ENCODE peak calls at places on chromosomes 4 and X, in six cellular contexts. One of them, this sample, is unnamed.
A peak's percentile ranks its signal among the peaks of the same experiment; 100 is the strongest.

GRCh38 chrX:49915352-49916222 is 6.8 kb upstream of the CLCN5 start:
- DNase-seq in A549: peak; percentile 39
- DNase-seq in AG10803: peak; percentile 50
- DNase-seq in Calu3: peak; percentile 52
- DNase-seq in stomach: peak; percentile 50
- DNase-seq in Peyer's patch: peak; percentile 80
- DNase-seq in this sample: peak; percentile 17

GRCh38 chrX:39705299-39705698 is 392.5 kb downstream of the BCOR start:
- DNase-seq in stomach: peak; percentile 67
- DNase-seq in Calu3: peak; percentile 59
- DNase-seq in A549: peak; percentile 52
- DNase-seq in Peyer's patch: peak; percentile 84
- DNase-seq in AG10803: peak; percentile 87
- DNase-seq in this sample: no peak

GRCh38 chr4:88674565-88674964 is 23.1 kb downstream of the NAP1L5 start:
- DNase-seq in A549: no peak
- DNase-seq in Peyer's patch: no peak
- DNase-seq in stomach: no peak
- DNase-seq in AG10803: no peak
- DNase-seq in Calu3: no peak
- DNase-seq in this sample: no peak

GRCh38 chr4:112145326-112145819 is at the start of gene FAM241A:
- DNase-seq in Calu3: peak; percentile 82
- DNase-seq in Peyer's patch: peak; percentile 93
- DNase-seq in AG10803: peak; percentile 81
- DNase-seq in stomach: peak; percentile 89
- DNase-seq in A549: peak; percentile 73
- DNase-seq in this sample: peak; percentile 85

GRCh38 chr4:188714907-188715306 is 575.7 kb downstream of the TRIML1 start:
- DNase-seq in Peyer's patch: no peak
- DNase-seq in AG10803: peak; percentile 87
- DNase-seq in A549: no peak
- DNase-seq in Calu3: no peak
- DNase-seq in stomach: no peak
- DNase-seq in this sample: no peak

GRCh38 chrX:39745782-39746181 is 352.0 kb downstream of the BCOR start:
- DNase-seq in stomach: no peak
- DNase-seq in AG10803: no peak
- DNase-seq in Calu3: no peak
- DNase-seq in A549: no peak
- DNase-seq in Peyer's patch: no peak
- DNase-seq in this sample: no peak

GRCh38 chrX:9605484-9605883 is 140.6 kb downstream of the TBL1X start:
- DNase-seq in AG10803: no peak
- DNase-seq in stomach: no peak
- DNase-seq in Calu3: no peak
- DNase-seq in A549: no peak
- DNase-seq in Peyer's patch: no peak
- DNase-seq in this sample: no peak

GRCh38 chr4:21790437-21791029 is 158.0 kb downstream of the KCNIP4 start:
- DNase-seq in Calu3: peak; percentile 8
- DNase-seq in AG10803: peak; percentile 48
- DNase-seq in A549: no peak
- DNase-seq in stomach: no peak
- DNase-seq in Peyer's patch: no peak
- DNase-seq in this sample: no peak

GRCh38 chrX:118756111-118756510 is 28.7 kb downstream of the IL13RA1 start:
- DNase-seq in Calu3: no peak
- DNase-seq in AG10803: peak; percentile 31
- DNase-seq in A549: no peak
- DNase-seq in Peyer's patch: no peak
- DNase-seq in stomach: no peak
- DNase-seq in this sample: no peak
- TF ChIP-seq CTCF in Calu3: no peak
- TF ChIP-seq CTCF in AG10803: no peak
- TF ChIP-seq CTCF in A549: no peak
- TF ChIP-seq CTCF in Peyer's patch: no peak
- TF ChIP-seq CTCF in stomach: no peak
- TF ChIP-seq CTCF in this sample: no peak

DNA sequence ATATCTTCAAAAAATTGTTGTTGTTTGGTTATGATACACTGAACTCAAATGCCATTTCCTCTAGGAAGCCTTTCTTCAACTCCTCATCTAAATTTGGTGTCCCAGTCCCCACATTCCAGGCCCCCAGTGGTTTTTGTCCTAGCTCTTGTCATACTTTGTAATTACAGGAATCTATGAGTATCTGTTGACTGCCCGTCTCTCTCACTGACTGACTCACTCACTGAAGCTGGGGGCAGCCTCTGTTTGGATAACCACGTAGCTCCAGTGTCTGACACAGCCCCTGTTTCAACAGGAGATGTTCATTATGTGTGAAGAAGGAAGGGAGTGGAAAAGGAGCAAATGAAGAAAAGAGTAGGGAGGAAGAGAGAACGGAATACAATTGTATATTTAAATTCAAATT is 284.1 kb upstream of the TENM3 start:
- DNase-seq in AG10803: peak; percentile 84
- DNase-seq in Peyer's patch: no peak
- DNase-seq in stomach: no peak
- DNase-seq in Calu3: no peak
- DNase-seq in A549: no peak
- DNase-seq in this sample: no peak
- TF ChIP-seq CTCF in AG10803: no peak
- TF ChIP-seq CTCF in Peyer's patch: no peak
- TF ChIP-seq CTCF in stomach: no peak
- TF ChIP-seq CTCF in Calu3: no peak
- TF ChIP-seq CTCF in A549: no peak
- TF ChIP-seq CTCF in this sample: no peak

GRCh38 chr4:14787894-14788293 is 214.4 kb upstream of the CPEB2 start:
- DNase-seq in Peyer's patch: no peak
- DNase-seq in Calu3: peak; percentile 4
- DNase-seq in A549: no peak
- DNase-seq in AG10803: peak; percentile 23
- DNase-seq in stomach: no peak
- DNase-seq in this sample: no peak
- TF ChIP-seq CTCF in Peyer's patch: no peak
- TF ChIP-seq CTCF in Calu3: peak; percentile 35
- TF ChIP-seq CTCF in A549: no peak
- TF ChIP-seq CTCF in AG10803: peak; percentile 47
- TF ChIP-seq CTCF in stomach: peak; percentile 11
- TF ChIP-seq CTCF in this sample: no peak

GRCh38 chrX:8323356-8323755 is 141.3 kb upstream of the VCX3B start:
- DNase-seq in stomach: no peak
- DNase-seq in AG10803: no peak
- DNase-seq in A549: no peak
- DNase-seq in Calu3: no peak
- DNase-seq in Peyer's patch: no peak
- DNase-seq in this sample: no peak
- TF ChIP-seq CTCF in stomach: no peak
- TF ChIP-seq CTCF in AG10803: no peak
- TF ChIP-seq CTCF in A549: no peak
- TF ChIP-seq CTCF in Calu3: no peak
- TF ChIP-seq CTCF in Peyer's patch: no peak
- TF ChIP-seq CTCF in this sample: no peak

DNA sequence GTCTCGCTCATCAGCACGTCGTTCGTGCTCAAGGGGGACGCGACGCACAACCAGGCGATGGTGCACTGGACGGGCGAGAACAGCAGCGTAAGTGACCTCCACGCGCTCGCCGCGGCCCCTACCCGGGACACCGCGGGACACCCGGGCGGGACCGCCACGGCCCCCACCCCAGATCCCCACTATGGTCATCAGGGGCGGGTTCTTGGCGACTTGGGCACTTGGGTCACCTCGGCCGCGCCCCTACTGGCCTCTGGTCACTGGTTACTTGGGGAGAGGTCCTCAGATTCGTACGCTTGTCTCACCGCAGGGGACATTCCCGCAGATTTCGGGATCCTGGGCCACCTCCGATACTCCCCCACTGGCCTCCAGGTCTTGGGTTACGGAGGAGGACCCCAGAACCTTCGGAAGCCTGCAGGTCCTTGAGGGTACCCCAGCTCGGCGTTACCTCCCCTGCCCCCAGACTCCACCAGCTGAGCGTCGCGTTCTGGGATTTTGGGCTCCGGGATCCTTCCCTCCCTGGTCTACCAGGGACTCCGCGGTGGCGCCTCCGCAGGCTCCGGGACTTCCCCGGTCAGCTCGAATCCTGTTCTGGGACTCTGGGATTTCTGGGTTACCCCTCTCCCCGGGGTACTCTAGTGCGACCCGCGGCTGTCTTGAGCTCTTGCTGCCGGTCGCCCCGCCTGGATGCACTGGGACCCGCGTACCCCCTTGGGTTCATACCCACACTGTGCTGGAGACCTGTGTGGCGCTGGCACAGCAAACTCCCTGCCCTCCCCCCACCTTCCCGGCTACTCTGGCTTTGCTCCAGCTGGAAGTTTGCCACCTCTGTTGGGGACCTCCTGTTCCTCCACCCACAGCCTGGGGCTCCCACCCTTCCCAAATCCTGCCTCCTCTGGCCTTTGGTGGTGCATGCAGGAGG is 961 bp downstream of the SORCS2 start:
- DNase-seq in AG10803: no peak
- DNase-seq in Calu3: no peak
- DNase-seq in stomach: no peak
- DNase-seq in A549: no peak
- DNase-seq in Peyer's patch: peak; percentile 43
- DNase-seq in this sample: no peak
- TF ChIP-seq CTCF in AG10803: peak; percentile 4
- TF ChIP-seq CTCF in Calu3: no peak
- TF ChIP-seq CTCF in stomach: no peak
- TF ChIP-seq CTCF in A549: no peak
- TF ChIP-seq CTCF in Peyer's patch: no peak
- TF ChIP-seq CTCF in this sample: no peak

GRCh38 chr4:139142097-139142496 is 34.9 kb downstream of the ELF2 start:
- DNase-seq in Calu3: no peak
- DNase-seq in stomach: no peak
- DNase-seq in AG10803: no peak
- DNase-seq in Peyer's patch: no peak
- DNase-seq in A549: no peak
- DNase-seq in this sample: no peak
- TF ChIP-seq CTCF in Calu3: no peak
- TF ChIP-seq CTCF in stomach: no peak
- TF ChIP-seq CTCF in AG10803: no peak
- TF ChIP-seq CTCF in Peyer's patch: no peak
- TF ChIP-seq CTCF in A549: no peak
- TF ChIP-seq CTCF in this sample: no peak

GRCh38 chrX:95076449-95076848 is 1402.4 kb downstream of the FAM133A start:
- DNase-seq in Peyer's patch: no peak
- DNase-seq in AG10803: peak; percentile 53
- DNase-seq in A549: no peak
- DNase-seq in Calu3: no peak
- DNase-seq in stomach: no peak
- DNase-seq in this sample: no peak
- TF ChIP-seq CTCF in Peyer's patch: no peak
- TF ChIP-seq CTCF in AG10803: peak; percentile 60
- TF ChIP-seq CTCF in A549: peak; percentile 24
- TF ChIP-seq CTCF in Calu3: no peak
- TF ChIP-seq CTCF in stomach: no peak
- TF ChIP-seq CTCF in this sample: no peak

DNA sequence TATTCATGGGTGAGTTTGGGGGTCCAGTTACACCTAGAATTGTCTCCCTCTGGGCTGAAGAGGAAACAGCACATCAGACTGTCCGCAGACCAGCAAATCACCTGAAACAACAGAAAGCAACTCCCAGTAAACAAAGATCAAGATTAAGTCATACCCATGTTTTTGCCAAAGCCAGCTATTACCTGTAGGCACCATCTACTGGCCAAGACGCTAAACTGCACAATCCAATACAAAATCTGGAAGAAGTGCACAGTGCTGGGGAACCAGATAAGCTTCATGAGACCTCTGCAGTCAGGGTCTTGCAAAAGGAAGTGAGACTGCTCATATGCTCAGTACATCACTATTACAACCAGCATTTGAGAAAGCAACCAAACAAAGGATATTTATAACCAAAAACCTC is 157.5 kb upstream of the ITM2A start:
- DNase-seq in A549: no peak
- DNase-seq in Calu3: peak; percentile 6
- DNase-seq in stomach: no peak
- DNase-seq in AG10803: no peak
- DNase-seq in Peyer's patch: no peak
- DNase-seq in this sample: no peak
- TF ChIP-seq CTCF in A549: no peak
- TF ChIP-seq CTCF in Calu3: peak; percentile 27
- TF ChIP-seq CTCF in stomach: no peak
- TF ChIP-seq CTCF in AG10803: no peak
- TF ChIP-seq CTCF in Peyer's patch: no peak
- TF ChIP-seq CTCF in this sample: no peak

GRCh38 chrX:15973299-15973698 is 118.7 kb upstream of the AP1S2 start:
- DNase-seq in stomach: no peak
- DNase-seq in Calu3: peak; percentile 59
- DNase-seq in Peyer's patch: no peak
- DNase-seq in AG10803: peak; percentile 4
- DNase-seq in A549: peak; percentile 3
- DNase-seq in this sample: no peak
- TF ChIP-seq CTCF in stomach: no peak
- TF ChIP-seq CTCF in Calu3: peak; percentile 34
- TF ChIP-seq CTCF in Peyer's patch: peak; percentile 27
- TF ChIP-seq CTCF in AG10803: peak; percentile 12
- TF ChIP-seq CTCF in A549: no peak
- TF ChIP-seq CTCF in this sample: no peak

DNA sequence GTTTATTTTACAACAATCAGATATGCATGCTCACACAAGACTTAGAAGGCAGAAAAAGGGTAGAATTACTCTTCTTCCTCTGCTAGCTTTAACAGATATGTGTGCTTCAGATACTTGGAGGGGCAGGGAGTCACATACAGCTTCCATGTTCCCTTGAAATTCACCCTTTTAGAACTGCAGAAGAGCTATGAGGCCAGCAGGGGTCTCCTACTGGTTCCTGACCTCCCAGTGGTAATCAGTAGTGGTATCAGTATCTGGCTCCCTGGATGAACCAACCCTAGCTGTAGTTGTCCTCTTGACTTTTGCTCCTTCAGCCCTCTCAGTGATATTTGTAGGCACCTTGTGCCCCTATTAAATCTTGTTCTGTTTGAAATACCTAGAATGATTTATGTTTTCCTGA is 81.5 kb downstream of the RCHY1 start:
- DNase-seq in stomach: no peak
- DNase-seq in Peyer's patch: no peak
- DNase-seq in AG10803: peak; percentile 18
- DNase-seq in A549: peak; percentile 16
- DNase-seq in Calu3: peak; percentile 2
- DNase-seq in this sample: no peak
- TF ChIP-seq CTCF in stomach: no peak
- TF ChIP-seq CTCF in Peyer's patch: no peak
- TF ChIP-seq CTCF in AG10803: peak; percentile 46
- TF ChIP-seq CTCF in A549: no peak
- TF ChIP-seq CTCF in Calu3: peak; percentile 30
- TF ChIP-seq CTCF in this sample: no peak

This sample was measured in natural killer cell.